ENCODE peak calls at places on chromosomes 16 and 17, in six cellular contexts. One of them, this sample, is unnamed.
A peak's percentile ranks its signal among the peaks of the same experiment; 100 is the strongest.

GRCh38 chr17:50785942-50786570 is 18.7 kb upstream of the ANKRD40CL start:
- DNase-seq in activated CD4-positive, CD25-positive, alpha-beta regulatory T cell: no peak
- DNase-seq in HT-29: no peak
- DNase-seq in heart right ventricle: no peak
- DNase-seq in GM03348: peak; percentile 65
- DNase-seq in HFFc6: peak; percentile 33
- DNase-seq in this sample: no peak

GRCh38 chr17:34169501-34169900 is 85.6 kb upstream of the CCL2 start:
- DNase-seq in HFFc6: no peak
- DNase-seq in heart right ventricle: no peak
- DNase-seq in HT-29: no peak
- DNase-seq in activated CD4-positive, CD25-positive, alpha-beta regulatory T cell: no peak
- DNase-seq in GM03348: no peak
- DNase-seq in this sample: no peak

GRCh38 chr17:81063488-81064093 is 28.6 kb downstream of the BAIAP2 start:
- DNase-seq in GM03348: no peak
- DNase-seq in HT-29: no peak
- DNase-seq in activated CD4-positive, CD25-positive, alpha-beta regulatory T cell: no peak
- DNase-seq in HFFc6: no peak
- DNase-seq in heart right ventricle: no peak
- DNase-seq in this sample: no peak

GRCh38 chr17:72184805-72185204 is 64.0 kb downstream of the SOX9 start:
- DNase-seq in activated CD4-positive, CD25-positive, alpha-beta regulatory T cell: no peak
- DNase-seq in GM03348: no peak
- DNase-seq in HFFc6: peak; percentile 7
- DNase-seq in HT-29: no peak
- DNase-seq in heart right ventricle: no peak
- DNase-seq in this sample: no peak

GRCh38 chr17:38584350-38584925 is 21.3 kb downstream of the SRCIN1 start:
- DNase-seq in heart right ventricle: peak; percentile 53
- DNase-seq in HT-29: peak; percentile 97
- DNase-seq in GM03348: peak; percentile 91
- DNase-seq in activated CD4-positive, CD25-positive, alpha-beta regulatory T cell: peak; percentile 17
- DNase-seq in HFFc6: peak; percentile 23
- DNase-seq in this sample: peak; percentile 65

GRCh38 chr16:56451753-56452689 is 667 bp downstream of the OGFOD1 start:
- DNase-seq in GM03348: peak; percentile 67
- DNase-seq in activated CD4-positive, CD25-positive, alpha-beta regulatory T cell: no peak
- DNase-seq in HFFc6: peak; percentile 50
- DNase-seq in HT-29: peak; percentile 61
- DNase-seq in heart right ventricle: no peak
- DNase-seq in this sample: no peak

GRCh38 chr16:65336169-65336568 is 214.3 kb upstream of the CDH11 start:
- DNase-seq in HT-29: no peak
- DNase-seq in GM03348: peak; percentile 55
- DNase-seq in activated CD4-positive, CD25-positive, alpha-beta regulatory T cell: no peak
- DNase-seq in heart right ventricle: no peak
- DNase-seq in HFFc6: peak; percentile 86
- DNase-seq in this sample: no peak

GRCh38 chr17:65436871-65437270 is 124.6 kb downstream of the AXIN2 start:
- DNase-seq in heart right ventricle: no peak
- DNase-seq in HT-29: no peak
- DNase-seq in activated CD4-positive, CD25-positive, alpha-beta regulatory T cell: no peak
- DNase-seq in HFFc6: no peak
- DNase-seq in GM03348: no peak
- DNase-seq in this sample: no peak

GRCh38 chr17:8147141-8147804 is 4.9 kb downstream of the PER1 start:
- DNase-seq in HT-29: no peak
- DNase-seq in activated CD4-positive, CD25-positive, alpha-beta regulatory T cell: no peak
- DNase-seq in HFFc6: no peak
- DNase-seq in heart right ventricle: no peak
- DNase-seq in GM03348: no peak
- DNase-seq in this sample: no peak

GRCh38 chr17:41695954-41696720 is 7.5 kb downstream of the EIF1 start:
- DNase-seq in activated CD4-positive, CD25-positive, alpha-beta regulatory T cell: peak; percentile 73
- DNase-seq in HFFc6: peak; percentile 81
- DNase-seq in heart right ventricle: no peak
- DNase-seq in GM03348: peak; percentile 87
- DNase-seq in HT-29: peak; percentile 87
- DNase-seq in this sample: no peak

GRCh38 chr16:3503513-3503912 is 2.7 kb downstream of the CLUAP1 start:
- DNase-seq in HFFc6: no peak
- DNase-seq in activated CD4-positive, CD25-positive, alpha-beta regulatory T cell: peak; percentile 38
- DNase-seq in GM03348: no peak
- DNase-seq in heart right ventricle: no peak
- DNase-seq in HT-29: no peak
- DNase-seq in this sample: no peak

GRCh38 chr17:18981642-18982424 is 22.7 kb downstream of the FAM83G start:
- DNase-seq in HT-29: peak; percentile 57
- DNase-seq in activated CD4-positive, CD25-positive, alpha-beta regulatory T cell: no peak
- DNase-seq in HFFc6: peak; percentile 75
- DNase-seq in heart right ventricle: no peak
- DNase-seq in GM03348: peak; percentile 83
- DNase-seq in this sample: no peak

GRCh38 chr17:47189732-47190621 is 882 bp upstream of the CDC27 start:
- DNase-seq in HT-29: no peak
- DNase-seq in GM03348: no peak
- DNase-seq in HFFc6: no peak
- DNase-seq in activated CD4-positive, CD25-positive, alpha-beta regulatory T cell: no peak
- DNase-seq in heart right ventricle: no peak
- DNase-seq in this sample: no peak

GRCh38 chr17:50128441-50129302 is 1.3 kb downstream of the SAMD14 start:
- DNase-seq in GM03348: no peak
- DNase-seq in activated CD4-positive, CD25-positive, alpha-beta regulatory T cell: no peak
- DNase-seq in HT-29: peak; percentile 54
- DNase-seq in heart right ventricle: no peak
- DNase-seq in HFFc6: no peak
- DNase-seq in this sample: no peak

This sample was measured in C1 segment of cervical spinal cord.